ENCODE peak calls at places on chromosomes 3 and 15, in eight cellular contexts. U, M, F, Y, Q, G, A and H are unnamed samples. For H3K9me3, the result is how much of the 10 kb centered on the place peaks cover.

GRCh38 chr15:40600956-40601355 is 6.9 kb downstream of the KNL1 start:
- DNase-seq in Q (no peak), A (no peak), M (no peak), F (no peak), Y (no peak), G (no peak), U (no peak), H (no peak)

GRCh38 chr3:37943126-37943525 is 47.5 kb upstream of the VILL start:
- DNase-seq in G (no peak), A (no peak), Q (no peak), F (no peak), Y (no peak), M (no peak), U (no peak), H (no peak)

GRCh38 chr3:128378631-128379347 is 87.9 kb downstream of the DNAJB8 start:
- DNase-seq in U (no peak), Q (no peak), A (no peak), Y (peak), M (no peak), G (no peak), F (no peak), H (no peak)

GRCh38 chr15:101128191-101128590 is 123.7 kb downstream of the CHSY1 start:
- DNase-seq in A (no peak), G (no peak), Q (no peak), U (no peak), F (no peak), Y (no peak), M (no peak), H (no peak)

GRCh38 chr15:63022663-63023062 is 19.9 kb upstream of the TPM1 start:
- DNase-seq in Q (no peak), A (no peak), G (no peak), F (no peak), Y (no peak), U (no peak), M (no peak), H (no peak)

GRCh38 chr3:115713247-115713646 is 89.9 kb downstream of the GAP43 start:
- DNase-seq in A (peak), M (peak), Y (peak), F (no peak), U (no peak), G (no peak), Q (no peak), H (no peak)

GRCh38 chr3:155391104-155391503 is 97.6 kb upstream of the STRIT1 start:
- DNase-seq in Y (no peak), U (no peak), Q (no peak), G (no peak), M (no peak), A (peak), F (no peak), H (no peak)

GRCh38 chr15:42368096-42368495 is 8.8 kb downstream of the CAPN3 start:
- DNase-seq in Q (no peak), M (no peak), Y (no peak), G (no peak), U (no peak), A (no peak), F (no peak), H (no peak)

GRCh38 chr3:12454076-12454807 is 30.0 kb upstream of the TSEN2 start:
- DNase-seq in Y (no peak), F (no peak), G (no peak), Q (no peak), A (no peak), U (no peak), M (no peak), H (no peak)

GRCh38 chr15:66777596-66778313 is 75.7 kb downstream of the SMAD6 start:
- DNase-seq in A (no peak), M (no peak), F (no peak), G (no peak), Q (no peak), Y (no peak), U (no peak), H (no peak)

GRCh38 chr3:73024836-73025235 is 28.2 kb downstream of the PPP4R2 start:
- DNase-seq in F (no peak), G (no peak), A (no peak), U (no peak), M (no peak), Y (no peak), Q (no peak), H (no peak)

GRCh38 chr3:152290374-152290773 is 21.6 kb downstream of the MBNL1 start:
- DNase-seq in A (no peak), Q (no peak), F (no peak), U (no peak), G (no peak), Y (no peak), M (no peak), H (no peak)

GRCh38 chr3:43353393-43353792 is 67.1 kb downstream of the SNRK start:
- DNase-seq in Y (no peak), Q (no peak), G (no peak), F (no peak), A (no peak), M (no peak), U (no peak), H (no peak)
- H3K9me3 ChIP-seq in Y (under half), Q (under half), G (under half), F (under half), A (under half), M (under half), U (under half), H (under half)

GRCh38 chr15:27865926-27866325 is 233.2 kb downstream of the OCA2 start:
- DNase-seq in G (no peak), U (no peak), M (no peak), F (no peak), A (no peak), Y (no peak), Q (no peak), H (no peak)
- H3K9me3 ChIP-seq in G (under half), U (under half), M (under half), F (under half), A (under half), Y (under half), Q (under half), H (under half)

DNA sequence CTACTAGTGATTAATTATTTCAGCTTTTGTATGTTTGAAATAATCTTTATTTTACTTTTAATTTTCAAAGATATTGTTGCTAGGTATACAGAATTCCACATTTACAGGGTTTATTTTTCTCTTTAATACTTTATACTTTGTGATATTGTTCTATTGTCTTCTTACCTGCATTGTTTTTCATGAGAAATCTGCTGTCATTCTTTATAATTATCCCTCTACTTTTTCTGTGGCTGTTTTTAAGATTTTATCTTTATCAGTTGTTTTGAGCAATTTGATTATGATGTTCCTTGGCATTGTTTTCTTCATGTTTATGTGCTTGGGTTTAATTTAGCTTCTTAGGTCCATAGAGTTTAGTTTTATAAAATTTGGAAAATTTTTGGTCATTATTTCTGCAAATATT is 168.6 kb downstream of the DTWD1 start:
- DNase-seq in F (no peak), A (no peak), U (no peak), M (no peak), Y (no peak), G (no peak), Q (no peak), H (no peak)
- H3K9me3 ChIP-seq in F (under half), A (under half), U (under half), M (under half), Y (under half), G (under half), Q (under half), H (under half)

GRCh38 chr15:25237291-25237978 is 201.4 kb downstream of the UBE3A start:
- DNase-seq in M (no peak), F (no peak), Y (peak), A (no peak), U (no peak), Q (no peak), G (no peak), H (peak)

GRCh38 chr15:25236861-25237155 is 202.0 kb downstream of the UBE3A start:
- DNase-seq in M (no peak), U (no peak), A (no peak), Q (no peak), F (no peak), Y (no peak), G (no peak), H (no peak)

GRCh38 chr15:25235391-25235790 is 203.4 kb downstream of the UBE3A start:
- DNase-seq in M (no peak), U (no peak), Y (no peak), F (no peak), G (no peak), A (no peak), Q (no peak), H (no peak)

GRCh38 chr15:25234831-25235230 is 204.0 kb downstream of the UBE3A start:
- DNase-seq in M (no peak), Q (no peak), Y (no peak), G (no peak), A (no peak), F (no peak), U (no peak), H (no peak)

GRCh38 chr15:25236143-25236860 is 202.5 kb downstream of the UBE3A start:
- DNase-seq in M (no peak), F (no peak), Q (no peak), U (no peak), G (no peak), Y (no peak), A (no peak), H (no peak)
- H3K9me3 ChIP-seq in M (under half), F (under half), Q (under half), U (under half), G (half or more), Y (under half), A (under half), H (under half)

GRCh38 chr15:25241241-25241801 is 197.5 kb downstream of the UBE3A start:
- DNase-seq in Q (peak), U (no peak), F (no peak), M (no peak), Y (peak), G (no peak), A (no peak), H (peak)

GRCh38 chr15:25238126-25238525 is 200.7 kb downstream of the UBE3A start:
- DNase-seq in M (no peak), G (no peak), Q (no peak), F (no peak), A (no peak), U (no peak), Y (peak), H (no peak)

GRCh38 chr15:25240461-25241021 is 198.3 kb downstream of the UBE3A start:
- DNase-seq in Q (peak), F (no peak), U (no peak), G (no peak), A (no peak), M (no peak), Y (peak), H (no peak)

GRCh38 chr15:25238716-25239470 is 199.9 kb downstream of the UBE3A start:
- DNase-seq in A (no peak), G (no peak), Y (peak), U (no peak), M (no peak), F (no peak), Q (peak), H (no peak)

DNA sequence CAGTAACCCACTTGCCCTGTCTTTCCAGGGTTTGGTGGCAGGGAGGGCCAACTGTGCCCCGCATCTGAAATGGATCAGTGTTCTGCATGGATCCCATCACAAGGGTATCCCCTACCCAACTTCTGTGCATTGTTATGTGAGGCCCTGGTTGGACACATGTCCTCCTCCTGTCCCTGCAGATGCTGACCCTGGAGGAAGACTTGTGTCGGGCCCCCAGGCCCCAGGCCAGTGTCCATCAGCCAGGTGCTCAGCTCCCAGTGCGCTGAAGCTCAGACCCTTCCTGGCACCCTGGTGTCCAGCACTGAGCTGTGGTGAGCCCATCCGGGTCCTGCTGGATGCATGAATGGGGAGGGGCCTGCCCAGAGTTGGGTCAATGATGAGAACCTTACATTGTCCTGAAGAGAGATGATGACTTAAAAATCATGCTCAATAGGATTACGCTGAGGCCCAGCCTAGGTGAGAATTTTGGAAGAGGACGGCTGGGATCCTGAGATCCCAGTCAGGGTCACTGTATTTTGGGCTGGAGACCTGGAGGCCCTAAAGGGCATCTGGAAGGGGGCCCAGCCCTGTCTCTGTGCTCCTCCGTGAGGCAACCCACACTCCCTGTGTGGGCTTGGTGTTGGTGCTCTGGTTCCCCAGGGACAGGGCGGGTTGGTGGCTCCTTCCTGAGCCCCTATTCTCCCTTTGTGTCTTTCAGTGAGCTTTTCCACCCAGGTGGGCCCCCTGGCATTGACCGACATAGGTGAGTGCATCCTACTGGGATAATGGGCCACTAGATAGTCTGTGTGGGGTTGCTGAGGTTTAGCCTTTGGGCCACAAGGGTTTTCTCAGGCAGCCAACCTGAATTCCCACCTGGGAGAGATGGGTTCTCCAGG is 199.1 kb downstream of the UBE3A start:
- DNase-seq in M (no peak), A (no peak), U (no peak), G (no peak), Y (peak), F (no peak), Q (peak), H (peak)
- H3K9me3 ChIP-seq in M (under half), A (under half), U (under half), G (half or more), Y (under half), F (under half), Q (under half), H (under half)

GRCh38 chr15:22227411-22227810 is 147.1 kb downstream of the OR4M2 start:
- DNase-seq in G (no peak), F (no peak), A (no peak), Y (no peak), Q (no peak), M (no peak), U (no peak), H (no peak)
- H3K9me3 ChIP-seq in G (under half), F (under half), A (under half), Y (under half), Q (under half), M (under half), U (under half), H (under half)

GRCh38 chr3:160125188-160125587 is 100.0 kb upstream of the C3orf80 start:
- DNase-seq in Y (no peak), M (no peak), Q (no peak), F (no peak), G (no peak), U (no peak), A (no peak), H (no peak)

GRCh38 chr3:160124224-160124623 is 101.0 kb upstream of the C3orf80 start:
- DNase-seq in U (no peak), F (no peak), G (no peak), M (no peak), A (no peak), Q (no peak), Y (no peak), H (no peak)

GRCh38 chr3:160127308-160127707 is 97.9 kb upstream of the C3orf80 start:
- DNase-seq in A (no peak), M (no peak), U (no peak), Q (no peak), G (no peak), F (no peak), Y (no peak), H (no peak)

GRCh38 chr3:160126761-160127160 is 98.5 kb upstream of the C3orf80 start:
- DNase-seq in F (no peak), M (no peak), A (no peak), G (no peak), Q (no peak), Y (no peak), U (no peak), H (no peak)

DNA sequence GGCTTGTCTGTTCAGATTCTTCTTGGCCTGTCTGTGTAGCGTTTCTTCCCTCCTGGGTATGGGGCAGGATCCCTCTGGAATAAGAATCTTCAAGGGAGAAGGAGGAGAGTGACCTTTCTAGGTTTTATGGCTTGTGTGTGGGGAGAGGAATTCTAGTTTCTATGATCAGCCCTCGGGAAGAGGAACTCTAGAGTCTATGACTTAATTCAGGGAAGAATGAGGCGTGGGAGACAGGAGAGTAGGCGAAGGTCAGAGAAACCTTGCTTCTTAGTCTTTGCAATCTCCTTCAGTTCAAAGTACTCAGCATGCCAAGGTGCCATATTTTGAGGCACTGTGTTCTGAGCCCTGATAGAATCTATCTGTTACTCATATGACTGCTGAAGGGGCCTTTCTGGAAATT is 99.2 kb upstream of the C3orf80 start:
- DNase-seq in U (no peak), G (no peak), Y (no peak), Q (no peak), A (no peak), M (no peak), F (no peak), H (no peak)
- H3K9me3 ChIP-seq in U (under half), G (under half), Y (under half), Q (under half), A (under half), M (under half), F (under half), H (under half)

GRCh38 chr15:27214032-27214431 is 243.1 kb downstream of the GABRG3 start:
- DNase-seq in F (no peak), Y (no peak), M (no peak), Q (no peak), G (no peak), A (no peak), U (no peak), H (no peak)
- H3K9me3 ChIP-seq in F (under half), Y (under half), M (under half), Q (under half), G (under half), A (under half), U (under half), H (under half)

GRCh38 chr3:29137601-29138000 is 143.3 kb upstream of the RBMS3 start:
- DNase-seq in A (no peak), U (no peak), G (no peak), Q (no peak), M (no peak), Y (no peak), F (no peak), H (no peak)
- H3K9me3 ChIP-seq in A (under half), U (under half), G (under half), Q (under half), M (under half), Y (under half), F (under half), H (under half)